ENCODE peak calls at places on chromosomes 2 and 18, in nine cellular contexts. M, L, Y, F, W, X, V, K and A are unnamed samples.

GRCh38 chr2:124804014-124804940 is 779.2 kb downstream of the CNTNAP5 start:
- DNase-seq in W (no peak), X (no peak), M (no peak), K (peak), L (no peak), Y (no peak), F (peak), V (peak), A (peak)

GRCh38 chr2:127094509-127095366 is 12.2 kb downstream of the BIN1 start:
- DNase-seq in L (peak), M (no peak), X (peak), F (peak), Y (peak), W (peak), V (no peak), K (peak), A (peak)

GRCh38 chr18:36176739-36177138 is 10.6 kb upstream of the MOCOS start:
- DNase-seq in W (no peak), M (no peak), V (no peak), F (peak), Y (no peak), X (no peak), K (no peak), L (no peak), A (no peak)

GRCh38 chr2:64177315-64177714 is 33.1 kb upstream of the PELI1 start:
- DNase-seq in W (no peak), F (peak), K (no peak), M (no peak), V (no peak), L (no peak), Y (no peak), X (no peak), A (no peak)

GRCh38 chr18:70457788-70458187 is 168.9 kb downstream of the SOCS6 start:
- DNase-seq in W (no peak), L (no peak), Y (no peak), K (no peak), X (no peak), V (no peak), F (no peak), M (no peak), A (no peak)

GRCh38 chr18:35511428-35511827 is 13.7 kb upstream of the INO80C start:
- DNase-seq in K (no peak), Y (no peak), W (no peak), M (no peak), V (no peak), L (no peak), X (no peak), F (no peak), A (no peak)

GRCh38 chr2:104598636-104599035 is 255.3 kb upstream of the POU3F3 start:
- DNase-seq in F (no peak), W (no peak), V (no peak), L (no peak), K (no peak), X (no peak), M (no peak), Y (no peak), A (no peak)

GRCh38 chr18:10579079-10579867 is 53.4 kb downstream of the NAPG start:
- DNase-seq in K (peak), X (no peak), M (no peak), V (no peak), W (no peak), Y (no peak), F (peak), L (no peak), A (no peak)

GRCh38 chr2:10688921-10689807 is 611 bp downstream of the NOL10 start:
- DNase-seq in L (peak), K (no peak), V (no peak), M (no peak), X (peak), F (no peak), W (no peak), Y (peak), A (peak)

GRCh38 chr2:119225084-119225864 is 1.6 kb downstream of the STEAP3 start:
- DNase-seq in W (no peak), Y (no peak), M (no peak), X (no peak), V (no peak), L (no peak), F (peak), K (peak), A (no peak)

GRCh38 chr2:189548686-189549439 is 31.7 kb downstream of the SLC40A1 start:
- DNase-seq in V (no peak), M (no peak), F (peak), Y (no peak), K (peak), W (no peak), X (no peak), L (no peak), A (no peak)

GRCh38 chr2:176281267-176281666 is 12.0 kb downstream of the MTX2 start:
- DNase-seq in L (no peak), W (no peak), Y (no peak), V (no peak), X (no peak), F (peak), M (no peak), K (peak), A (no peak)

GRCh38 chr18:79781331-79781941 is 16.3 kb upstream of the KCNG2 start:
- DNase-seq in L (no peak), W (peak), F (no peak), X (no peak), V (no peak), Y (peak), K (no peak), M (no peak), A (peak)

GRCh38 chr2:185578293-185578692 is 160.3 kb upstream of the FSIP2 start:
- DNase-seq in M (no peak), L (no peak), Y (no peak), K (no peak), X (no peak), W (no peak), F (no peak), V (no peak), A (no peak)

GRCh38 chr2:185583058-185583816 is 155.4 kb upstream of the FSIP2 start:
- DNase-seq in L (no peak), Y (no peak), V (no peak), K (peak), M (no peak), F (peak), X (no peak), W (no peak), A (no peak)
- H3K27ac ChIP-seq in L (no peak), Y (no peak), V (no peak), K (peak), M (no peak), F (no peak), X (no peak), W (no peak), A (no peak)

GRCh38 chr2:237922641-237923361 is 44.0 kb upstream of the UBE2F start:
- DNase-seq in X (peak), K (peak), M (no peak), F (no peak), V (no peak), Y (peak), W (no peak), L (no peak), A (no peak)
- H3K27ac ChIP-seq in X (peak), K (no peak), M (peak), F (no peak), V (no peak), Y (peak), W (peak), L (no peak), A (peak)

GRCh38 chr2:85263591-85263990 is 64.2 kb downstream of the TGOLN2 start:
- DNase-seq in M (no peak), V (no peak), W (no peak), Y (no peak), X (no peak), K (no peak), F (no peak), L (no peak), A (no peak)
- H3K27ac ChIP-seq in M (no peak), V (no peak), W (no peak), Y (no peak), X (no peak), K (no peak), F (no peak), L (no peak), A (no peak)

GRCh38 chr18:63177822-63178525 is 141.6 kb downstream of the BCL2 start:
- DNase-seq in V (no peak), F (no peak), W (no peak), X (no peak), M (peak), Y (peak), L (peak), K (no peak), A (no peak)
- H3K27ac ChIP-seq in V (no peak), F (no peak), W (no peak), X (peak), M (peak), Y (peak), L (no peak), K (no peak), A (peak)

DNA sequence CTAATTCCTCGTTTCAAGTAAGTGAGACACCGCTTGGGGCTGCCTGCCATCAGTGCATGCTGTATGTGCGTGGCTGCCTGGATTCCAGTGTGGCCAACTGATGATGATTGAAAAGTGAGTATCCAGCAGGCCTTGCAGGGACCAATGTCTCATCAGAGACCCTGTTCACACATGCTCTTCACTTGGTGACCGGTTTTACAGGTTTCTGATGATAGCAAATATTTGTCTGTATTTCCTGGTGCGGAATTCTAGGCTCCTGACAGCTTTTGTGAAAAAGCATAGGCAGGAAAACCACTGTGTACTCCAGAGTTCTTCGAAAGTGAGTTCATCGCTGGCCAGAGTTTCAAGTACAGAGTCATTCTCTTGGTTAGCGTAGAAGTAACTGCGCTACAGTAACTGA is 13.8 kb upstream of the YWHAQ start:
- DNase-seq in K (peak), Y (no peak), M (no peak), L (no peak), X (no peak), V (no peak), W (no peak), F (peak), A (no peak)
- H3K27ac ChIP-seq in K (peak), Y (no peak), M (no peak), L (no peak), X (no peak), V (no peak), W (no peak), F (no peak), A (no peak)

GRCh38 chr2:240457223-240458043 is 22.0 kb downstream of the GPC1 start:
- DNase-seq in L (peak), F (no peak), K (no peak), Y (peak), W (no peak), V (no peak), X (peak), M (no peak), A (no peak)
- H3K27ac ChIP-seq in L (no peak), F (no peak), K (no peak), Y (no peak), W (no peak), V (no peak), X (no peak), M (peak), A (no peak)

GRCh38 chr2:237405006-237405559 is 8.9 kb downstream of the COL6A3 start:
- DNase-seq in L (no peak), K (no peak), V (no peak), W (no peak), F (peak), X (no peak), M (no peak), Y (no peak), A (peak)

GRCh38 chr2:237407734-237408133 is 6.2 kb downstream of the COL6A3 start:
- DNase-seq in M (no peak), X (no peak), Y (no peak), F (no peak), W (no peak), K (no peak), L (no peak), V (no peak), A (no peak)

GRCh38 chr2:237405605-237406004 is 8.4 kb downstream of the COL6A3 start:
- DNase-seq in L (no peak), Y (no peak), V (no peak), X (no peak), W (no peak), K (no peak), M (no peak), F (peak), A (no peak)

GRCh38 chr2:237410949-237411635 is 2.9 kb downstream of the COL6A3 start:
- DNase-seq in X (no peak), V (no peak), M (no peak), Y (peak), F (no peak), L (no peak), K (no peak), W (no peak), A (no peak)

DNA sequence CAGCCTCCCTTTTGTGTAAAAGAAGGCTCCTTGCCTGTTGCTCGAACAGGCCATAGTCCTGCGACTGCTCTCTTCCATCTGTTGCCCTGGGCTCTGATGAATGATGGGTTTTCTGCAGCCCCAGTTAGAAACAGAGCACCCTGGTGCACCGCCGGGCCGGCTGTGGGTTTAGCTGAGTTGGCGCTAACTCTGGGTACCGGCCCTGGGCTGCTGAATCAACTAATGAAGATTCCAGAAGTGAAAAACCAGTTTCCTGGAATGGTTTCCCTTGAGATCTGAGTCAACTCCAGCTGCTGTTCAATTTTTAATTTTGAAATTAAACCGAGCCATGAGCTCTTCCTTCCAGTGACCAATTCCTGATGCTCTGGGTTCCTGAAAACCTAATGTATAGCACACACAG is 5.7 kb downstream of the COL6A3 start:
- DNase-seq in F (peak), Y (no peak), K (no peak), V (no peak), L (peak), W (no peak), X (no peak), M (no peak), A (peak)
- H3K27ac ChIP-seq in F (peak), Y (peak), K (no peak), V (no peak), L (peak), W (peak), X (no peak), M (peak), A (peak)

GRCh38 chr18:8894823-8895222 is 189.5 kb downstream of the MTCL1 start:
- DNase-seq in M (no peak), K (no peak), W (no peak), L (no peak), Y (no peak), F (no peak), X (no peak), V (no peak), A (no peak)
- H3K27ac ChIP-seq in M (no peak), K (no peak), W (no peak), L (no peak), Y (no peak), F (no peak), X (no peak), V (no peak), A (no peak)